ENCODE peak calls at places on chromosomes 16 and 17, in six cellular contexts. P is NB4, Z is AG10803, V is A549, D is left ventricle myocardium inferior, A is mammary epithelial cell. G is an unnamed sample.

GRCh38 chr17:7380321-7380720 is 568 bp upstream of the TNK1 start:
- DNase-seq in P (no peak), Z (peak; percentile 75), V (no peak), D (peak; percentile 63), A (no peak), G (no peak)

GRCh38 chr16:75273054-75273925 is 21.9 kb upstream of the BCAR1 start:
- DNase-seq in P (no peak), Z (no peak), V (no peak), D (no peak), A (peak; percentile 66), G (no peak)

GRCh38 chr16:3983081-3983520 is 102.6 kb upstream of the CREBBP start:
- DNase-seq in P (peak; percentile 54), Z (peak; percentile 54), V (peak; percentile 81), D (peak; percentile 65), A (peak; percentile 58), G (no peak)

GRCh38 chr16:3058173-3059030 is 7.0 kb upstream of the IL32 start:
- DNase-seq in P (peak; percentile 75), Z (peak; percentile 12), V (peak; percentile 64), D (peak; percentile 44), A (no peak), G (no peak)

GRCh38 chr17:39261286-39261685 is 35.5 kb upstream of the STAC2 start:
- DNase-seq in P (peak; percentile 53), Z (no peak), V (peak; percentile 44), D (no peak), A (no peak), G (no peak)

GRCh38 chr17:57870283-57870635 is 20.4 kb upstream of the MRPS23 start:
- DNase-seq in P (no peak), Z (peak; percentile 55), V (no peak), D (no peak), A (no peak), G (no peak)

GRCh38 chr17:41687828-41688640 is 651 bp upstream of the EIF1 start:
- DNase-seq in P (peak; percentile 75), Z (no peak), V (peak; percentile 75), D (peak; percentile 47), A (peak; percentile 66), G (no peak)

GRCh38 chr16:68893710-68894705 is 50.7 kb downstream of the TANGO6 start:
- DNase-seq in P (peak; percentile 54), Z (peak; percentile 12), V (peak; percentile 14), D (peak; percentile 40), A (no peak), G (no peak)

GRCh38 chr16:48114410-48114809 is 41.4 kb downstream of the ABCC12 start:
- DNase-seq in P (no peak), Z (no peak), V (no peak), D (no peak), A (no peak), G (no peak)

GRCh38 chr16:22369221-22369811 is 5.1 kb downstream of the CDR2 start:
- DNase-seq in P (peak; percentile 68), Z (peak; percentile 62), V (peak; percentile 40), D (no peak), A (no peak), G (no peak)

GRCh38 chr16:71406724-71407123 is 35.1 kb downstream of the TLE7 start:
- DNase-seq in P (peak; percentile 40), Z (no peak), V (no peak), D (no peak), A (no peak), G (no peak)

GRCh38 chr17:48759288-48759687 is 30.7 kb upstream of the HOXB13 start:
- DNase-seq in P (no peak), Z (no peak), V (no peak), D (no peak), A (no peak), G (no peak)

GRCh38 chr17:80307994-80308671 is 47.5 kb downstream of the RNF213 start:
- DNase-seq in P (no peak), Z (no peak), V (no peak), D (no peak), A (no peak), G (no peak)

GRCh38 chr16:24753437-24753836 is 24.0 kb downstream of the TNRC6A start:
- DNase-seq in P (no peak), Z (no peak), V (no peak), D (no peak), A (no peak), G (no peak)

GRCh38 chr16:88536971-88537751 is 33.0 kb upstream of the ZC3H18 start:
- DNase-seq in P (peak; percentile 47), Z (no peak), V (no peak), D (no peak), A (no peak), G (no peak)

GRCh38 chr17:73643012-73643845 is 1.0 kb downstream of the SDK2 start:
- DNase-seq in P (peak; percentile 14), Z (no peak), V (peak; percentile 64), D (peak; percentile 23), A (peak; percentile 47), G (peak; percentile 46)

GRCh38 chr16:84726079-84726669 is 26.4 kb downstream of the USP10 start:
- DNase-seq in P (peak; percentile 92), Z (peak; percentile 82), V (peak; percentile 85), D (peak; percentile 92), A (peak; percentile 70), G (peak; percentile 73)

GRCh38 chr17:48024149-48025039 is 13.2 kb downstream of the COPZ2 start:
- DNase-seq in P (peak; percentile 63), Z (peak; percentile 84), V (peak; percentile 85), D (peak; percentile 50), A (peak; percentile 68), G (peak; percentile 46)

GRCh38 chr17:73750975-73751374 is 106.7 kb upstream of the SDK2 start:
- DNase-seq in P (no peak), Z (no peak), V (no peak), D (no peak), A (no peak), G (no peak)

GRCh38 chr17:72273301-72274056 is 152.7 kb downstream of the SOX9 start:
- DNase-seq in P (no peak), Z (no peak), V (no peak), D (no peak), A (peak; percentile 85), G (no peak)

GRCh38 chr17:51486091-51486490 is 225.7 kb downstream of the UTP18 start:
- DNase-seq in P (no peak), Z (no peak), V (no peak), D (no peak), A (no peak), G (no peak)

GRCh38 chr17:5437721-5438317 is 1.1 kb downstream of the C1QBP start:
- DNase-seq in P (no peak), Z (peak; percentile 29), V (no peak), D (no peak), A (peak; percentile 59), G (no peak)
- TF ChIP-seq CTCF in P (no peak), Z (no peak), V (no peak), D (no peak), A (no peak), G (no peak)

GRCh38 chr16:50549561-50549915 is 1.3 kb downstream of the NKD1 start:
- DNase-seq in P (no peak), Z (no peak), V (no peak), D (no peak), A (no peak), G (no peak)
- TF ChIP-seq CTCF in P (no peak), Z (no peak), V (no peak), D (no peak), A (no peak), G (no peak)

GRCh38 chr17:56064506-56064905 is 88.8 kb upstream of the ANKFN1 start:
- DNase-seq in P (no peak), Z (no peak), V (no peak), D (no peak), A (no peak), G (no peak)
- TF ChIP-seq CTCF in P (no peak), Z (no peak), V (no peak), D (no peak), A (no peak), G (no peak)

DNA sequence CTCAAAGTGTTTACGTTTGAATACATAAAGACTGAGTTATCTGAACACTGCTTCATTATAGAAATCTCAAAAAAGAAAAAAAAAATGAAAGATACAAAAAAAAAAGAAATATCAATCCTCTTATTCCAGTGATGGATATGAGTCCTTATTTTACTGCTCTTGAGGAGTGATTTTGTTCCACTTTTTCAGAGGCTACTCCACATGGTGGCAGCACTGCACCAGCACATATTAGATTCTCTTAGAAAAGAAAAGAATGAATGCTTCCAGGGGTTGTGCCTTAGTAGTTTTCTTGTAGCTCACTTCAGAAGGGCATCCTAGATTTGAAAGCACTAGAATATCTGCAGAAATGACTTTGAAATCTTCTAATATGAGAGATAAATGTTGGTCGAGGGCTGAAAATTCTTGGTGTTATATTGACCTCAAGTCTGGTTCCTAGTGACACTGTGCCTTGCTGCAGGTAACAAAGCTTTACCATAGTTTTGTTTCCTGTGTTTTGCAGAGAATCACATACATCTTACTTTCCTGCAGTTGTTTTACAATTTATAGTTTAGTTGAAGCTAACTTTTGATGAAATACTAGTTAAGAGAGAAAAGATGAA is 25.9 kb downstream of the AP2B1 start:
- DNase-seq in P (peak; percentile 63), Z (peak; percentile 51), V (peak; percentile 68), D (no peak), A (peak; percentile 20), G (no peak)
- TF ChIP-seq CTCF in P (peak; percentile 80), Z (peak; percentile 76), V (peak; percentile 91), D (peak; percentile 69), A (peak; percentile 61), G (no peak)

GRCh38 chr17:30926516-30926915 is 4.8 kb downstream of the ADAP2 start:
- DNase-seq in P (no peak), Z (no peak), V (no peak), D (no peak), A (peak; percentile 41), G (no peak)
- TF ChIP-seq CTCF in P (no peak), Z (no peak), V (no peak), D (no peak), A (no peak), G (no peak)

DNA sequence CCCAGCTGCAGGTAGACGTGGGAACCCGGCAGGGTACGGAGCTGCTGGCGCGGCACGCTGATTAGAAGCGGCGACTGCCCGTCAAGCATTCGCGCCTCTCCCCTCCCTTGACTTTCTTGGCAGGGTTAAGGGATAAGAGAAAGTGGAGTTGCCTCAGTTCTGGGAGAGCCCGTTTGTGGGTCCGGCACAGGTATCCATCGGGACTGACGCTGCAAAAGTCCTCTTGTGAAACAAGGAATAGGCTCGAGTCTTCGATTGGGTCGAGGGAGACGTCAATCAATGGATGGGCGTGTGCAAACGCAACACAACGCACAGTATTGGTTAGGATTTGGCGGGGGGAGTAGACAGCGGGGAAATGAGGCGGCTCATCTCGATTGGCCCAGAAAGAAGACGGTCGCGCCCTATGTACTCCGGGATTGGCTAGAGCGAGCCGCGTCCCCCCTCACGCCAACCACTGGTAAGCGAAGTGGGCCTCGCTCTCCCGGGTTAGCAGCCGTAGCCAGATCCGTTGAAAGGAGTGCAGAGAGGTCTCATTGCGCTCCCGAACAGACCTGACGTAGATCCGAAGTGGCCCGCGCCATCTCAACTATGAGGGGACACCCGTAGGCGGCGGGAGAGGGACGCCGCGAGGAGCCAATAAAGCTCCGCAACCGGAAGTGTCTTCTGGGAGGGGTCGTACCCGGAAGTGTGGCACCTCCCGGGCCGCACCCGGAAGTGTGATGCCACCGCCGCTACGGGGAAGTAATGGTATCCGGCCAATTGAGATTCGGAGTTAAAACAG is at the start of gene MON1B:
- DNase-seq in P (peak; percentile 99), Z (peak; percentile 99), V (peak; percentile 99), D (peak; percentile 97), A (peak; percentile 98), G (peak; percentile 83)
- TF ChIP-seq CTCF in P (no peak), Z (no peak), V (no peak), D (peak; percentile 14), A (peak; percentile 1), G (no peak)